ENCODE peak calls at places on chromosome 1, in ten cellular contexts. D is left ventricle myocardium inferior; X is cardiac muscle cell; G is psoas muscle; J is upper lobe of right lung; U is prostate gland; T is CD4-positive, alpha-beta T cell; R is heart left ventricle; S is aorta; K is heart right ventricle. L is an unnamed sample.
A peak's percentile ranks its signal among the peaks of the same experiment; 100 is the strongest.

GRCh38 chr1:20291621-20292020 is 946 bp downstream of the VWA5B1 start:
- DNase-seq in D (no peak), X (peak; percentile 17), G (no peak), J (no peak), U (no peak), T (no peak), R (no peak), S (no peak), K (no peak), L (no peak)

GRCh38 chr1:111446967-111447892 is 1.8 kb downstream of the WDR77 start:
- DNase-seq in D (no peak), X (no peak), G (no peak), J (no peak), U (no peak), T (no peak), R (no peak), S (no peak), K (no peak), L (no peak)

GRCh38 chr1:93993731-93994130 is 84.5 kb upstream of the GCLM start:
- DNase-seq in D (no peak), X (no peak), G (no peak), J (no peak), U (no peak), T (no peak), R (no peak), S (no peak), K (no peak), L (no peak)

GRCh38 chr1:59788825-59789224 is 25.9 kb upstream of the HOOK1 start:
- DNase-seq in D (no peak), X (no peak), G (no peak), J (no peak), U (no peak), T (no peak), R (no peak), S (no peak), K (no peak), L (no peak)

GRCh38 chr1:98914547-98914946 is 90.1 kb downstream of the PLPPR5 start:
- DNase-seq in D (no peak), X (no peak), G (no peak), J (no peak), U (no peak), T (no peak), R (no peak), S (no peak), K (no peak), L (no peak)

GRCh38 chr1:100538935-100539835 is 1.2 kb downstream of the GPR88 start:
- DNase-seq in D (peak; percentile 19), X (peak; percentile 45), G (no peak), J (peak; percentile 71), U (no peak), T (peak; percentile 37), R (peak; percentile 68), S (peak; percentile 78), K (peak; percentile 34), L (peak; percentile 40)

GRCh38 chr1:109918671-109919070 is 8.0 kb downstream of the CSF1 start:
- DNase-seq in D (no peak), X (no peak), G (no peak), J (no peak), U (no peak), T (no peak), R (no peak), S (no peak), K (no peak), L (no peak)

GRCh38 chr1:38608202-38608864 is 251.2 kb downstream of the RRAGC start:
- DNase-seq in D (no peak), X (peak; percentile 70), G (no peak), J (no peak), U (no peak), T (no peak), R (no peak), S (no peak), K (peak; percentile 36), L (peak; percentile 49)

GRCh38 chr1:223443397-223443796 is 50.2 kb downstream of the CCDC185 start:
- DNase-seq in D (no peak), X (no peak), G (no peak), J (no peak), U (no peak), T (no peak), R (no peak), S (no peak), K (no peak), L (no peak)

GRCh38 chr1:160629286-160630210 is 17.3 kb downstream of the SLAMF1 start:
- DNase-seq in D (peak; percentile 40), X (no peak), G (no peak), J (no peak), U (no peak), T (peak; percentile 72), R (peak; percentile 64), S (no peak), K (peak; percentile 35), L (no peak)

GRCh38 chr1:160112370-160112769 is 3.2 kb upstream of the ATP1A2 start:
- DNase-seq in D (peak; percentile 45), X (no peak), G (no peak), J (no peak), U (no peak), T (no peak), R (no peak), S (no peak), K (no peak), L (no peak)

GRCh38 chr1:201022824-201023516 is 544 bp downstream of the KIF21B start:
- DNase-seq in D (no peak), X (no peak), G (no peak), J (no peak), U (no peak), T (no peak), R (no peak), S (peak; percentile 75), K (no peak), L (no peak)

GRCh38 chr1:96688737-96689136 is 32.8 kb upstream of the PTBP2 start:
- DNase-seq in D (no peak), X (no peak), G (no peak), J (no peak), U (no peak), T (no peak), R (no peak), S (no peak), K (no peak), L (no peak)

GRCh38 chr1:106378261-106378660 is 678.2 kb upstream of the PRMT6 start:
- DNase-seq in D (no peak), X (no peak), G (no peak), J (no peak), U (no peak), T (no peak), R (no peak), S (no peak), K (no peak), L (no peak)

DNA sequence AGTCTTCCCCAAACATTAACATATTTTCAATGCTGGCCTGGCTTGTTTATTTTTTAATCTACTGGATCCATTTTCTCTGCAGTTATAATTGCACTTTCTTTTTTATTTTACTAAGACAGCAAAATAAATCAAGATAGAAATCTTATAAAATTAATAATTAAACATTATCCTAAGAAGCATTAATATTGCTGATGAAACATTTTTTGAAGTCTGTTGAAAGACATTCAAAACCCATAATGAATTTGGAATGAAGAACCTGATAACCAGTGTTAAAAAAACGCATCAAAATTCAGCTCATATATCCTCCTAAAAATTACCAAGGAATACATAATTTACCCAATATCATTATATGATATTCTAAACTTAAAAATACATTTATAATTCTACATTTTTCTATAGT is 675.7 kb upstream of the PRMT6 start:
- DNase-seq in D (no peak), X (no peak), G (no peak), J (no peak), U (no peak), T (no peak), R (no peak), S (no peak), K (no peak), L (no peak)
- H3K9me3 ChIP-seq in D (no peaks in the 10 kb centered on the region), X (no peaks in the 10 kb centered on the region), G (no peaks in the 10 kb centered on the region), J (no peaks in the 10 kb centered on the region), U (no peaks in the 10 kb centered on the region), T (no peaks in the 10 kb centered on the region), R (no peaks in the 10 kb centered on the region), S (no peaks in the 10 kb centered on the region), K (no peaks in the 10 kb centered on the region), L (no peaks in the 10 kb centered on the region)

GRCh38 chr1:2906620-2907019 is 105.1 kb upstream of the TTC34 start:
- DNase-seq in D (no peak), X (no peak), G (no peak), J (no peak), U (no peak), T (no peak), R (no peak), S (no peak), K (no peak), L (no peak)
- H3K9me3 ChIP-seq in D (no peaks in the 10 kb centered on the region), X (no peaks in the 10 kb centered on the region), G (no peaks in the 10 kb centered on the region), J (no peaks in the 10 kb centered on the region), U (no peaks in the 10 kb centered on the region), T (no peaks in the 10 kb centered on the region), R (no peaks in the 10 kb centered on the region), S (no peaks in the 10 kb centered on the region), K (no peaks in the 10 kb centered on the region), L (no peaks in the 10 kb centered on the region)

DNA sequence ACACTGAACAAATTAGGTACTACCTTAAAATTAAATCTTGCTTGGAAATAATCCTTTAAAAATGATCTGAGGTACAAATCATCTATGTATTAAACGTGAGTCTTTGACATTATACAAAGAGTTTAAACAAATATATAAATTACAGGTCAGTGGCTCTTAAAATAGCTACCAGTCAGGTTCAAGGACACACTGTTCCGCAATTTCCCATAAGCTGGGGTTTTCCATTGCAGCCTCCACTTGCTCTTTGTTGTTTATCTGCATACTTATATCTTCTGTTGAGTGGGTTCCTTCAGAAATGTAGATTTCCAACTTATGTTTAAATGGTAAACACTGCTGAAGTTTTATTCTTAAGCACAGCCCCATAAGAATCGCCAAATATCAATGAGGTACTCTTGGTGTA is 5.7 kb upstream of the MRPL55 start:
- DNase-seq in D (no peak), X (no peak), G (no peak), J (no peak), U (no peak), T (no peak), R (no peak), S (no peak), K (no peak), L (no peak)
- H3K9me3 ChIP-seq in D (no peaks in the 10 kb centered on the region), X (no peaks in the 10 kb centered on the region), G (no peaks in the 10 kb centered on the region), J (no peaks in the 10 kb centered on the region), U (no peaks in the 10 kb centered on the region), T (no peaks in the 10 kb centered on the region), R (no peaks in the 10 kb centered on the region), S (no peaks in the 10 kb centered on the region), K (no peaks in the 10 kb centered on the region), L (peaks cover 10% of the 10 kb centered on the region)

GRCh38 chr1:4056989-4057388 is 156.9 kb upstream of the C1orf174 start:
- DNase-seq in D (no peak), X (no peak), G (no peak), J (no peak), U (no peak), T (no peak), R (no peak), S (peak; percentile 14), K (no peak), L (no peak)

GRCh38 chr1:4057603-4058002 is 157.5 kb upstream of the C1orf174 start:
- DNase-seq in D (no peak), X (no peak), G (no peak), J (peak; percentile 32), U (no peak), T (no peak), R (no peak), S (peak; percentile 35), K (no peak), L (no peak)

GRCh38 chr1:4055677-4055967 is 155.6 kb upstream of the C1orf174 start:
- DNase-seq in D (no peak), X (no peak), G (no peak), J (peak; percentile 49), U (no peak), T (no peak), R (no peak), S (no peak), K (no peak), L (no peak)

GRCh38 chr1:4054957-4055676 is 155.0 kb upstream of the C1orf174 start:
- DNase-seq in D (no peak), X (no peak), G (no peak), J (no peak), U (no peak), T (no peak), R (peak; percentile 40), S (peak; percentile 51), K (no peak), L (no peak)

GRCh38 chr1:4056422-4056821 is 156.3 kb upstream of the C1orf174 start:
- DNase-seq in D (no peak), X (no peak), G (no peak), J (no peak), U (no peak), T (no peak), R (peak; percentile 54), S (peak; percentile 24), K (no peak), L (no peak)
- H3K9me3 ChIP-seq in D (no peaks in the 10 kb centered on the region), X (no peaks in the 10 kb centered on the region), G (no peaks in the 10 kb centered on the region), J (no peaks in the 10 kb centered on the region), U (no peaks in the 10 kb centered on the region), T (no peaks in the 10 kb centered on the region), R (no peaks in the 10 kb centered on the region), S (peaks cover 2% of the 10 kb centered on the region), K (no peaks in the 10 kb centered on the region), L (no peaks in the 10 kb centered on the region)